ENCODE peak calls at places on chromosomes 3 and 15, in six cellular contexts. W is coronary artery, X is bronchial epithelial cell, F is mucosa of descending colon, G is fibroblast of mammary gland, I is keratinocyte. R is an unnamed sample.

GRCh38 chr15:73190189-73190601 is 137.9 kb downstream of the NEO1 start:
- DNase-seq in W (no peak), X (no peak), F (no peak), G (peak), I (no peak), R (peak)

GRCh38 chr3:148102156-148102555 is 595.5 kb upstream of the AGTR1 start:
- DNase-seq in W (no peak), X (no peak), F (no peak), G (peak), I (no peak), R (no peak)

GRCh38 chr3:139772539-139773500 is 95.0 kb upstream of the NMNAT3 start:
- DNase-seq in W (no peak), X (peak), F (no peak), G (peak), I (peak), R (peak)

GRCh38 chr3:16302082-16302631 is 37.1 kb downstream of the OXNAD1 start:
- DNase-seq in W (no peak), X (no peak), F (no peak), G (no peak), I (no peak), R (no peak)

GRCh38 chr3:13600950-13601691 is 52.2 kb downstream of the FBLN2 start:
- DNase-seq in W (no peak), X (peak), F (no peak), G (peak), I (peak), R (peak)

GRCh38 chr15:70140543-70141375 is 43.0 kb upstream of the TLE3 start:
- DNase-seq in W (no peak), X (no peak), F (no peak), G (no peak), I (no peak), R (peak)

GRCh38 chr15:83605595-83605994 is 48.3 kb upstream of the ADAMTSL3 start:
- DNase-seq in W (no peak), X (no peak), F (no peak), G (no peak), I (no peak), R (no peak)

GRCh38 chr15:56249080-56249479 is 5.4 kb upstream of the RFX7 start:
- DNase-seq in W (no peak), X (peak), F (no peak), G (peak), I (no peak), R (peak)

GRCh38 chr3:10357592-10358308 is 36.8 kb upstream of the SEC13 start:
- DNase-seq in W (no peak), X (peak), F (no peak), G (peak), I (no peak), R (peak)

GRCh38 chr3:9810357-9810726 is 280 bp downstream of the TTLL3 start:
- DNase-seq in W (no peak), X (no peak), F (no peak), G (no peak), I (no peak), R (no peak)

GRCh38 chr3:185149591-185149990 is 3.3 kb downstream of the C3orf70 start:
- DNase-seq in W (no peak), X (no peak), F (no peak), G (no peak), I (no peak), R (no peak)

GRCh38 chr3:185145511-185145910 is 7.3 kb downstream of the C3orf70 start:
- DNase-seq in W (no peak), X (no peak), F (no peak), G (no peak), I (no peak), R (no peak)

GRCh38 chr3:185150561-185150960 is 2.3 kb downstream of the C3orf70 start:
- DNase-seq in W (no peak), X (no peak), F (no peak), G (no peak), I (no peak), R (no peak)

GRCh38 chr3:185144784-185145183 is 8.1 kb downstream of the C3orf70 start:
- DNase-seq in W (no peak), X (no peak), F (no peak), G (no peak), I (no peak), R (no peak)
- TF ChIP-seq CTCF in W (no peak), X (no peak), F (no peak), G (no peak), I (no peak), R (no peak)

DNA sequence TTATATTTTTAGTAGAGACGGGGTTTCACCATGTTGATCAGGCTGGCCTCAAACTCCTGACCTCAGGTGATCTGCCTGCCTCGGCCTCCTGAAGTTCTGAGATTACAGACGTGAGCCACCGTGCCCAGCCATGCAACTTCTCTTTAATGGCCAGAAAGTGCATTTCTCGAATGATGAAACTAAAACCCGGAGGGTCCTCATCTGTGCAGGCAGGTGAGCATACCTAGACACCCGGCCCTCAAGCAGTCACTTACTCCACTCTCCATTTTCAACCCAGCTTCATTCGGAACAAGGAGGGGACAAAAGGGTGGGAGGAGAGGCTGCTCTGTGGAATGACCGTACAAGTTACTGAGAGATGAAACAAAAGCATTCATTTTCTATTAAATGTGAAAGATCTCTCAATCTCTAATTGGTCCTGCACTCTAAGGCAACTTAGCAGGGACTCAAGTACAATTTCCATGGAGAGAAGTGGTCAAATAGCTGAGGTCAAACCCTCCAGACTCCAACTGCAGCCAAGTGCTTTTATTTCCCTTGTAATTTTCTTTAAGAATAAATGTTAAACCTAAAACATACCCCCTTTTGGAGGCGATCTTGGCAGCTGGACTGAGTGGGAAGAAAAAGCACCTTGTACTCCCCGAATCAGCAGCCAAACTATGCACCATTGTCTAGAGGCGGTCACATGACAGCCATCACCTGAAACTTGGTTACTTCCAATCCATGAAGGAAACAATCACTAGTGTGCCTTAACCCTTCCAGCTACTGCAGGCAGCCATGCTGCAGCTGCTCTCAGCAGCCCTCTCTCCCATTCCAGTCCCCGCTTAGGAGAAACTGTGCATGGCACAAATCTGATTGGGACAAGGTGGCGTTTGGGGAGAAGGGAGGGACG is 62.2 kb downstream of the VGLL4 start:
- DNase-seq in W (peak), X (no peak), F (no peak), G (no peak), I (no peak), R (peak)
- H3K4me3 ChIP-seq in W (peak), X (no peak), F (no peak), G (peak), I (no peak), R (peak)

DNA sequence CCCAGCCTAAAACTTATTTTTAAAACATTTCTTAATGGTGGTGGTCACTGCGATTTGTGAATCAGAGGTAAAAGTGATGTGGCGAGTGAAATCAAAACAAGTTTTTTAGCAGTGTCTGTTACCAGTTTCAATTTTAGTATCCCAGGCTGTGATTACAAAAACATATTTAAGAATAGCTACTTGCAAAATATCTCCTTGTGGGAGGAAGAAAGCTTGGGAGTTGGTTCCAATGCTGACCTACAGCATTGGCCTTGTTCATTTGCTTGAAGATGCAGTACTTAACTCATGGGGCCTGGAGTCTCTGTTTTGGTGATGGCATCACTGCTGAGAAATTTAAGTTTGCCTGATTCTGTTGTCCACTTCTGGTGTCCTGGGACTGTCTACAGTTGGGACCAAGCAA is 4.5 kb downstream of the RAB7A start:
- DNase-seq in W (no peak), X (no peak), F (no peak), G (no peak), I (no peak), R (peak)
- TF ChIP-seq CTCF in W (no peak), X (no peak), F (no peak), G (no peak), I (no peak), R (no peak)

GRCh38 chr15:68283401-68283800 is 5.9 kb downstream of the FEM1B start:
- DNase-seq in W (no peak), X (no peak), F (no peak), G (no peak), I (no peak), R (no peak)

GRCh38 chr15:68278345-68279217 is 1.0 kb downstream of the FEM1B start:
- DNase-seq in W (peak), X (peak), F (no peak), G (peak), I (no peak), R (peak)

GRCh38 chr15:68279218-68279533 is 1.6 kb downstream of the FEM1B start:
- DNase-seq in W (no peak), X (no peak), F (no peak), G (no peak), I (no peak), R (peak)

GRCh38 chr15:68279779-68280745 is 2.5 kb downstream of the FEM1B start:
- DNase-seq in W (no peak), X (peak), F (no peak), G (no peak), I (no peak), R (no peak)

DNA sequence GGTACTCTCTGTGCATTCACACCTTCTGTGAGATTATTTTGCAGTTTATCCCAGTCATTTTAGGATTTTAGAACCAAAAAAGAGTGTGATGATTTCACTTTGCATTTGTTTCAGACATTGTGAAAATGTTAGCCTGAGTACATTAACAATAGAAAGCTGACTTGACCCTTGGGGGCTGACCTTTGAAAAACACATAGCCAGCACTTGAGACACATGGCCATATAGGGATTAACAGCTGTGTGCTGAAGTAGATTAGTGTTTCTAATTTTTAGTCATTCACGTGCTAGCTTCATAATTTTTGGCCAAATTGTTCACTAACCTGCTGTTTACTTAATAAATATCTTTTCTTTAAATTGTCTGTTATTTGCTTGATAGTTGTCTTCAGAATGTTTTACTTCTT is 3.5 kb downstream of the FEM1B start:
- DNase-seq in W (no peak), X (no peak), F (no peak), G (no peak), I (no peak), R (no peak)
- H3K4me3 ChIP-seq in W (peak), X (peak), F (no peak), G (peak), I (peak), R (peak)

GRCh38 chr15:62392411-62392810 is 227.3 kb upstream of the C2CD4B start:
- DNase-seq in W (no peak), X (no peak), F (peak), G (peak), I (no peak), R (peak)
- TF ChIP-seq CTCF in W (no peak), X (no peak), F (no peak), G (no peak), I (no peak), R (no peak)

DNA sequence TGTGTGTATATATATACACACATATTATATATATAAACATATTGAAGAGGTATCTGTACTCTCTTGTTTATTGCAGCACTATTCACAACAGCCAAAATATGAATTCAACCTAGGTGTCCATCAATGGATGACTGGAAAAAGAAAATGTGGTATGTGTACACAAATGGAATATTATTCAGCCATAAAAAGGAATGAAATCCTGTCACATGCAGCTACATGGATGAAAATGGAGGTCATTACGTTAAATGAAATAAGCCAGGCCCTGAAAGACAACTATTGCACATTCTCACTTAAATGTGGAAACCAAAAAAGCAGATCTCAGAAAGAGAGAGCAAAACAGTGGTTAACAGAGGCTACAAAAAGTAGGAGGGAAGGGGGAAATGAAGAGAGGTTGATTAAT is 49.5 kb downstream of the CEP70 start:
- DNase-seq in W (no peak), X (no peak), F (no peak), G (no peak), I (no peak), R (no peak)
- H3K4me3 ChIP-seq in W (no peak), X (no peak), F (no peak), G (no peak), I (no peak), R (no peak)

DNA sequence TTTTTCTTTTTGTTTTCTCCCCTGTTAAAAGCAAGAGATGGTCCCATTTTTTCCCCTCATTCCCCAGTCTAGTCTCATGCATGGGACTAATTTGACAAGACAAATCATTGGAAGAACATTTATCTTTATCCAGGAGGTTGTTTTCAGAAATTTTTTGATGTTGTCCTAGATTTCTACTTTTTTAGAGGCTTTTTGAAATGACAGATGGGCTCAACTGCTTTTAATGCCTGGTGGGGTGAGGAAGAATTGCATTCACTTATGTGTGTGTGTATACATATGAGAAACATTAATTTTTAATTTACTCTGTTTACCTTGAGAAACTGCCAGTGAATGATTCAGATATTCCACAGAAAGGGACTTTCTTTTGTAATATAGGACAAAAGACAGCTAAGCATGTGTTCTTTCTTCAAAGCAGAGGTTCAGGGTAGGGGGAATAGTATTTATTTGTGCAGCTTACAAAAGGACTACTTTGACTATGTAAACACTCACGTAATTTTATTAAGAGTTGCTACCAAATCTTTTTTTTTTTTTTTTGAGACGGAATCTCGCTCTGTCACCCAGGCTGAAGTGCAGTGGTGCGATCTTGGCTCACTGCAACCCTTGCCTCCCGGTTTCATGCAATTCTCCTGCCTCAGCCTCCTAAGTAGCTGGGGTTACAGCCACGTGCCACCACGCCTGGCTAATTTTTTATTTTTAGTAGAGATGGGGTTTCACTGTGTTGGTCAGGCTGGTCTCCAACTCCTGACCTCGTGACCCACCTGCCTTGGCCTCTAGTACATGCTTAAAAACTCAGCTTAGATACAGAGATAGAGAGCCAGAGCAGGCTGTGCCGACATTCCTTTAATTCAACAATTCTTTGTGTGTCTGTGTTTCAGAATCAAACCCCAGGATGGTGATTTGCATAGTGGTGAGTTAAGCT is 130.1 kb upstream of the RARB start:
- DNase-seq in W (no peak), X (peak), F (no peak), G (peak), I (no peak), R (no peak)
- TF ChIP-seq CTCF in W (no peak), X (no peak), F (no peak), G (no peak), I (no peak), R (peak)

GRCh38 chr3:188503647-188504046 is 349.7 kb downstream of the LPP start:
- DNase-seq in W (no peak), X (no peak), F (no peak), G (peak), I (no peak), R (no peak)
- H3K4me3 ChIP-seq in W (no peak), X (no peak), F (no peak), G (no peak), I (no peak), R (no peak)

GRCh38 chr3:27146786-27147185 is 222.4 kb downstream of the NEK10 start:
- DNase-seq in W (no peak), X (no peak), F (no peak), G (no peak), I (no peak), R (no peak)

GRCh38 chr3:27145719-27146118 is 223.5 kb downstream of the NEK10 start:
- DNase-seq in W (no peak), X (no peak), F (no peak), G (no peak), I (no peak), R (no peak)

GRCh38 chr3:27138005-27138404 is 231.2 kb downstream of the NEK10 start:
- DNase-seq in W (no peak), X (no peak), F (no peak), G (no peak), I (no peak), R (no peak)

GRCh38 chr3:27138562-27138961 is 230.6 kb downstream of the NEK10 start:
- DNase-seq in W (no peak), X (no peak), F (no peak), G (no peak), I (no peak), R (peak)

DNA sequence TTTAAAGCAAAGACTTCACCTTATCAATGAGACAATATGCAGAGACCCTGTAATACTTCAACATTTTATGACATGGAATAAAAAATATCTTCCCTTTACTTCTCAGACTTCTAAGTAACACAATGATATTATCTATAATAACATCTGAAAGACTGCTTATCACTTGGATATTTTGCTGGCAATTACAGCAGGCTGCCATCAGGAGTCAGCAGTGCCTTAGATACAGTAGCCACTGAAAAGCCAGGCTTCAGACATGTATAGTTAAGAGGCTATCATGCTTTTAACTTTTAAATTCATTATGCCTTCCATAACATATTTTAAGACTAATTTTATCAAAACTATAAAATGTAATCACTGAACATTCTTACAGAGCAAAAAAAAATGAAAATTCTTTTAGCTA is 227.5 kb downstream of the NEK10 start:
- DNase-seq in W (no peak), X (no peak), F (no peak), G (peak), I (no peak), R (no peak)
- TF ChIP-seq CTCF in W (no peak), X (no peak), F (no peak), G (peak), I (peak), R (no peak)

DNA sequence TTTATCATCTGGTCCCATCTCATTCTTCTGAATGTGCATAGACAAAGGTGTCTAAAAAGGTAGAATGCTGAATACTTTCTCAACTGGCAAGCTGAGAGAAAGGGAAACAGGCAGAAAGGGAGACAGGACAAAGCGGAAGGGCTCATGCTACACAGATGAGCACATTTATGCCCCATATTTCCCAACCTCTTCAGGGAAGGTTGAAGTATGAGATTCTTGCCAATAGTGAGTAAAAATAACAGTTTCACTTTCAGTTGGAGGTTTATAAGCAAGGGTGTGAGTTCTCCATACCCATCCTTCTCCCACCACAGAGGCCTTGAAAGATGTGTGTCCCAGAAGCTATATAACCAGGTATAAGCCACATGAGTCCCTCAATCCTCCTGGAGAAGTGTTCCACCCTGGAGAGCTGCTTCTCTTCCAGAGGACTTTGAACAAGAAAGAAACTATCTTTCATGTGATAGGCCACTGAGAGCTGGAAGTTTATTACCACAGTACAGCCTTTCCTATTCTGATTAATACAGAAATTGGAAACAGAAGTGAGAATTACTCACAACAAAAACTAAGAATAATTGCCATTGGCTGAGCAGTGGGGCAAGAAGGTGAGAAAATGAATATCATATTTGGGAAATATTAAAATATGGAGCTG is 709.4 kb upstream of the NR2F2 start:
- DNase-seq in W (no peak), X (no peak), F (no peak), G (peak), I (no peak), R (peak)
- H3K4me3 ChIP-seq in W (peak), X (no peak), F (no peak), G (no peak), I (no peak), R (no peak)

R was measured in cardiac fibroblast.